ENCODE peak calls at places on chromosomes 13 and 19, in eight cellular contexts. Y, T, F, K, S, G, L and W are unnamed samples. For H3K4me1, the result is how much of the 10 kb centered on the place peaks cover.

GRCh38 chr19:44809856-44810554 is 1.1 kb downstream of the BCAM start:
- DNase-seq in G (no peak), L (no peak), T (no peak), S (no peak), F (no peak), K (no peak), Y (no peak), W (no peak)

GRCh38 chr13:92823059-92823458 is 403.5 kb upstream of the GPC6 start:
- DNase-seq in L (no peak), F (no peak), Y (no peak), T (no peak), K (no peak), S (no peak), G (no peak), W (no peak)

GRCh38 chr13:26983533-26984315 is 187.9 kb downstream of the USP12 start:
- DNase-seq in Y (no peak), S (no peak), L (no peak), T (no peak), K (no peak), G (no peak), F (no peak), W (no peak)

GRCh38 chr19:35868172-35868822 is at the start of gene APLP1:
- DNase-seq in Y (no peak), L (peak), F (peak), K (peak), S (peak), G (no peak), T (no peak), W (peak)

GRCh38 chr19:39409207-39409885 is 2.7 kb downstream of the ZFP36 start:
- DNase-seq in G (peak), S (peak), L (peak), K (peak), T (peak), F (peak), Y (peak), W (peak)

GRCh38 chr13:40572961-40573360 is 93.5 kb downstream of the FOXO1 start:
- DNase-seq in K (no peak), G (no peak), L (no peak), S (no peak), T (no peak), Y (no peak), F (no peak), W (no peak)

GRCh38 chr13:76620036-76620435 is 266.2 kb downstream of the KCTD12 start:
- DNase-seq in K (no peak), G (no peak), T (no peak), S (no peak), Y (no peak), F (no peak), L (no peak), W (no peak)

GRCh38 chr13:108560092-108560491 is 69.3 kb upstream of the MYO16 start:
- DNase-seq in T (no peak), K (no peak), L (no peak), S (no peak), F (no peak), Y (no peak), G (no peak), W (no peak)

GRCh38 chr19:44718441-44719261 is 19.7 kb downstream of the CEACAM16 start:
- DNase-seq in T (peak), Y (no peak), F (no peak), L (no peak), S (no peak), K (peak), G (no peak), W (peak)

GRCh38 chr19:33621811-33622504 is at the start of gene CHST8:
- DNase-seq in G (no peak), T (no peak), L (no peak), Y (no peak), S (no peak), K (peak), F (peak), W (peak)

GRCh38 chr19:33622505-33622808 is 704 bp downstream of the CHST8 start:
- DNase-seq in L (no peak), Y (no peak), K (no peak), S (no peak), F (peak), G (no peak), T (no peak), W (peak)

GRCh38 chr19:33620611-33621010 is 1.1 kb upstream of the CHST8 start:
- DNase-seq in L (peak), G (no peak), S (no peak), F (no peak), K (no peak), Y (no peak), T (no peak), W (no peak)

GRCh38 chr19:33622809-33623511 is 1.2 kb downstream of the CHST8 start:
- DNase-seq in T (no peak), K (no peak), L (no peak), S (no peak), F (peak), G (no peak), Y (no peak), W (no peak)

DNA sequence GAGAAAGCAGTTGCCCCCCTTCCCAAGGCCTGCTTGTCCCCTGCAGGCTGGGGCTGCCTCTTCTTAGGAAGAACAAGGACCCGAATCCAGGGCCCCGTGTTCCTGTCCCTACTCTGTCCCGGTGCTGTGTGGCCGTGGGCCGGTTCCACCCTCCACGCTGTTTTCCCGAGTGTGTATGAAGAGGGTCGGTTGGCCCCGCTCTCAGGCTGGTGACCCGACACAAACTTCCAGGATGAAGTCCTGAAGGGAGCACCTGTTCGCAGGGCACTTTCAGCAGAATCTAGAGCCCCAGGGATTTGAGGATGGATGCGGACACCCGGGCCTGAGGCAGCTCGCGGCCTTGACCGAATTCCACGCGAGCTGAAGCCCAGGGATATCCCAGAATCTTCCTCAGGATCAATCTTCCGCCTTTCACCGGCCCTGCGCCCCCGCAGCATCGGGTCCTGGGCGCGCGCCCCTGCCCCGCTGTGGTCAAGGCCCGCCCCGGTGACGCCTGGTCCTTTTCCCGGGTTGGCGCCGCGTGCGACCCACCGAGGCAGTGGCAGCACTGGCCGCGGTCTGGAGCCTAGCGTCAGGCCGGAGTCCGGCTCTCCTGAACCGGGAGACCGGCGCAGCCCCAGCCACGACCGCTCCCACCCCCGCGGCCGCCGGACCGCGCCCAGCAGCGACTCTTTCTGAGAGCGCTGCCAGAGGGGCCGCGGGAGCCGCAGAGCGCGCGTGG is 528 bp upstream of the CHST8 start:
- DNase-seq in F (no peak), Y (no peak), G (no peak), K (no peak), S (no peak), L (peak), T (no peak), W (no peak)
- H3K4me3 ChIP-seq in F (no peak), Y (no peak), G (peak), K (peak), S (no peak), L (no peak), T (no peak), W (peak)

DNA sequence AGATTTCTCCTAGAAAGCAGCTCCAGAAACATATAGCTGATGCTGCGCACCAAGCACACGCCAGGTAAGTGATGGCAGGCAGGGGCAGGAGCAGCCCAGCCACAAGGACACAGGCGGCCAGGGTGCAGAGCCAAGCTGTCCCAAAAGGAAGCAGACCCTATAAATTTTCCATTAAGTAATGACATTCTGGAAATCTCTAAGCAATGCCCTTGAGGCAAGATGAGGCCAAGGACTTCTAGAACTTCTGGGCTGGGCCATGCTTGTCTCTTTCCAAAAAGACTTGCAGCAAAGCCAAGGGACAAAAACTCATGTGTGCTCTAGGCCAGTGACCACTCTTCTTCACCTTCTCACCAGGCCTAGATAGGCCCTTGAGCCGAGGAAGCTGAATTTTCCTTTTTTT is 42.2 kb upstream of the EPHX3 start:
- DNase-seq in K (peak), Y (no peak), F (no peak), S (no peak), T (no peak), L (no peak), G (no peak), W (no peak)
- H3K4me1 ChIP-seq in K (half or more), Y (under half), F (under half), S (under half), T (under half), L (half or more), G (half or more), W (under half)

GRCh38 chr19:30662211-30662861 is 290.2 kb downstream of the ZNF536 start:
- DNase-seq in L (no peak), F (no peak), T (no peak), K (no peak), Y (no peak), S (no peak), G (no peak), W (peak)
- H3K4me3 ChIP-seq in L (no peak), F (no peak), T (no peak), K (no peak), Y (no peak), S (no peak), G (peak), W (peak)

GRCh38 chr19:3459322-3459881 is 20.9 kb downstream of the SMIM24 start:
- DNase-seq in Y (no peak), F (peak), L (no peak), T (peak), S (no peak), K (peak), G (peak), W (no peak)

GRCh38 chr19:3457531-3458228 is 22.6 kb downstream of the SMIM24 start:
- DNase-seq in T (no peak), L (no peak), F (no peak), S (no peak), G (no peak), Y (no peak), K (no peak), W (no peak)

GRCh38 chr19:3458595-3459284 is 21.6 kb downstream of the SMIM24 start:
- DNase-seq in Y (no peak), T (peak), L (no peak), F (peak), K (peak), G (no peak), S (no peak), W (no peak)

GRCh38 chr19:3456925-3457530 is 23.3 kb downstream of the SMIM24 start:
- DNase-seq in F (no peak), Y (no peak), K (no peak), T (no peak), S (no peak), L (no peak), G (no peak), W (no peak)

DNA sequence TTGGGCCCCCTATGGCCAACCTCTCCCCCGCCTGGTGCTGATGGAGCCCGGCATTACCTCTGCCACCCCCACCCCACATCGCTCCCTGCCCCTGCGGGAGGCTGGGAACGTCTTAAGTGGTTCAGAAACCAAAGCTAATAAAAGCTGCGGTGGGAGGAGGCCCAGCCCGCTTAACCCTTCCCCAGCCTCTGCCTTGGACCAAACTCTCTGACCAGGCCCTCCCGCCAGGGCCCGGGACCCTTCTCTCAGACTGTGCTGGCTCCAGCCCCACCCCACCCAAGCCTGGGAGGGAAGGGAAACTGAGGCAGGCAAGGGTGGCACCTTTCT is 22.1 kb downstream of the SMIM24 start:
- DNase-seq in L (no peak), G (no peak), F (no peak), Y (no peak), K (no peak), T (no peak), S (no peak), W (no peak)
- H3K4me1 ChIP-seq in L (half or more), G (under half), F (under half), Y (under half), K (under half), T (under half), S (under half), W (under half)

GRCh38 chr19:52451241-52451640 is 2.1 kb upstream of the ZNF578 start:
- DNase-seq in F (no peak), Y (no peak), L (no peak), S (no peak), K (no peak), T (no peak), G (no peak), W (no peak)

DNA sequence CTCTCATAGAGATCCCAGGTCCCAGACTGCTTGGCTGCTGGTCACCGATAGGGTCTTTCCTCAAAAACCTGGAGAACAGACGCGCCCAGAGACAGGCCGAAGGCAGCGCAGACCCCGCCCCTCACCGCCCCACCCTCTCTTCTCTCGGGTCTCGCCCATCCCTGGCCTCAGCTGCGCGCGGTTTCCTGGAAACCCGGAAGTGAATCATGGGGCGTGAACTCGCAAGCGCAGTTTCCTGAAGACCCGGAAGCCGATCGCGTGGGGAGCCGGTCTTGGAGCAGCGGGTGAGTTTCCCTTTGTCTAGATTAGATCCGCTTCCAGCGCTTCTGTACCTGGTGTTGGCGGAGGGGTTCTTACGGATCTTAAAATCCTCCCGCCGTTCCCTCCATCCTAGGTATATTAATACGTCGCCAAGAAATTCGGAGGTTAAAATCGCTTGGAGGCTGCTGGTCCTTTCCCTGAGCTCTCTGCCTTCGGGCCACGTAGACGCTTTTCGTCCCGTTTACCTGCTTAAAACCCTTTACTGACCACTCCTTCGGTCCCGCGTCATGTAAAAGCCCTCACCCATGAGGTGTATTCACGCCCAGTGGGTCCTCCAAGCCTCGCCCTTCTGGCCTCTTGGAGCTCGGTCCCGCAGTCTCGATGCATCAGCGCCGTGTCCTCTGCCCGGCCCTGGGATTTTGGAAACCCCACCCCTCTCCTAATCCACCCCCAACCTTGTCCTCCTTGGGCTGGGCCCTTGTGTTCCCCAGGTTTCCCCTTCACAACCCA is at the start of gene ZNF578:
- DNase-seq in Y (peak), L (peak), G (peak), S (peak), F (peak), K (peak), T (peak), W (no peak)
- H3K4me3 ChIP-seq in Y (peak), L (peak), G (peak), S (peak), F (peak), K (peak), T (peak), W (no peak)

GRCh38 chr19:13094285-13094595 is 8.4 kb downstream of the LYL1 start:
- DNase-seq in F (peak), Y (no peak), T (no peak), G (no peak), S (no peak), K (no peak), L (peak), W (no peak)
- H3K4me1 ChIP-seq in F (under half), Y (under half), T (under half), G (half or more), S (under half), K (under half), L (half or more), W (under half)

GRCh38 chr13:94548382-94549240 is 47.3 kb downstream of the TGDS start:
- DNase-seq in Y (no peak), T (peak), F (peak), L (peak), K (peak), S (no peak), G (peak), W (peak)
- H3K4me3 ChIP-seq in Y (peak), T (peak), F (peak), L (peak), K (peak), S (peak), G (peak), W (peak)

GRCh38 chr19:18465964-18466339 is 28.0 kb upstream of the ISYNA1 start:
- DNase-seq in Y (no peak), K (no peak), S (no peak), G (no peak), L (no peak), T (no peak), F (no peak), W (no peak)
- H3K4me1 ChIP-seq in Y (under half), K (half or more), S (under half), G (half or more), L (half or more), T (under half), F (under half), W (under half)

GRCh38 chr19:57947419-57948134 is at the start of gene ZNF256:
- DNase-seq in G (peak), F (peak), K (peak), T (peak), Y (peak), S (peak), L (peak), W (peak)

GRCh38 chr19:57947088-57947418 is 453 bp downstream of the ZNF256 start:
- DNase-seq in L (no peak), T (no peak), F (no peak), Y (no peak), S (no peak), K (no peak), G (no peak), W (no peak)

GRCh38 chr19:57949296-57949695 is 1.8 kb upstream of the ZNF256 start:
- DNase-seq in F (no peak), S (no peak), K (no peak), Y (no peak), L (no peak), T (no peak), G (no peak), W (no peak)

GRCh38 chr19:57949702-57950101 is 2.2 kb upstream of the ZNF256 start:
- DNase-seq in L (no peak), S (no peak), Y (no peak), F (no peak), G (no peak), T (no peak), K (no peak), W (no peak)

DNA sequence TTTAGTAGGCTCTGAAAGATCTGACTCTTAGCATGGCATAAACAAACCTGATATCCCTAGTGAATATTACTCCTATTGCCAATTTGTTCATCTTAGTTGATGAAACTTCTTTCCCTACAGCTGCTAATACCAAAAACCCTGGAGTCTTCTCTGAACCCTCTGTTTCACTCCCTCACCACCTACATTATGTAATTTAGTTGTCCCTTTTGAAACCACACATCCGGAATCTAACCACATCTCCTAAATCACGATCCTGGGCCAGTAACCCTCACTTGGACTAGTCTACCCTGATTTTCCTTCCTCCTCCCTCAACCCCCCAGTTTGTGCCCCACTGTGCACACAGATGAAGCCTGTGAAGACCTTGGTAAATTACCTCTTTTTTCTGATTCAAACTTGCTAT is 1.2 kb downstream of the ZNF256 start:
- DNase-seq in Y (no peak), S (no peak), T (no peak), K (no peak), G (no peak), F (no peak), L (no peak), W (no peak)
- H3K4me3 ChIP-seq in Y (peak), S (peak), T (no peak), K (peak), G (peak), F (peak), L (no peak), W (peak)

GRCh38 chr13:99314640-99315176 is 7.5 kb upstream of the GPR183 start:
- DNase-seq in L (no peak), K (no peak), F (no peak), T (peak), G (no peak), S (peak), Y (no peak), W (no peak)
- H3K4me1 ChIP-seq in L (half or more), K (under half), F (under half), T (under half), G (under half), S (half or more), Y (half or more), W (under half)